ENCODE peak calls at places on chromosomes 3 and 15, in nine cellular contexts. One of them, this sample, is unnamed.

GRCh38 chr3:184663756-184664155 is 48.1 kb downstream of the MAGEF1 start:
- DNase-seq in HTR-8/SVneo: no peak
- DNase-seq in IMR-90: no peak
- DNase-seq in fibroblast of pulmonary artery: no peak
- DNase-seq in CD4-positive, CD25-positive, alpha-beta regulatory T cell: no peak
- DNase-seq in AG20443: peak; percentile 74
- DNase-seq in aorta: no peak
- DNase-seq in stimulated activated CD4-positive, alpha-beta T cell treated with anti-CD3 and anti-CD28 coated beads, Interleukin-12 subunit alpha, Interleukin-12 subunit beta, amount 100 ng/mL, for 4 hours: no peak
- DNase-seq in smooth muscle cell of the brain vasculature: no peak
- DNase-seq in this sample: no peak

GRCh38 chr3:18586076-18586475 is 160.9 kb upstream of the SATB1 start:
- DNase-seq in AG20443: no peak
- DNase-seq in IMR-90: no peak
- DNase-seq in fibroblast of pulmonary artery: no peak
- DNase-seq in stimulated activated CD4-positive, alpha-beta T cell treated with anti-CD3 and anti-CD28 coated beads, Interleukin-12 subunit alpha, Interleukin-12 subunit beta, amount 100 ng/mL, for 4 hours: no peak
- DNase-seq in HTR-8/SVneo: no peak
- DNase-seq in CD4-positive, CD25-positive, alpha-beta regulatory T cell: no peak
- DNase-seq in smooth muscle cell of the brain vasculature: no peak
- DNase-seq in aorta: no peak
- DNase-seq in this sample: no peak

GRCh38 chr3:73086071-73086494 is 24.6 kb downstream of the EBLN2 start:
- DNase-seq in AG20443: peak; percentile 72
- DNase-seq in fibroblast of pulmonary artery: peak; percentile 62
- DNase-seq in CD4-positive, CD25-positive, alpha-beta regulatory T cell: peak; percentile 19
- DNase-seq in IMR-90: peak; percentile 43
- DNase-seq in stimulated activated CD4-positive, alpha-beta T cell treated with anti-CD3 and anti-CD28 coated beads, Interleukin-12 subunit alpha, Interleukin-12 subunit beta, amount 100 ng/mL, for 4 hours: peak; percentile 48
- DNase-seq in aorta: no peak
- DNase-seq in smooth muscle cell of the brain vasculature: no peak
- DNase-seq in HTR-8/SVneo: peak; percentile 53
- DNase-seq in this sample: no peak

GRCh38 chr3:66450389-66451022 is 50.3 kb downstream of the LRIG1 start:
- DNase-seq in aorta: peak; percentile 64
- DNase-seq in stimulated activated CD4-positive, alpha-beta T cell treated with anti-CD3 and anti-CD28 coated beads, Interleukin-12 subunit alpha, Interleukin-12 subunit beta, amount 100 ng/mL, for 4 hours: no peak
- DNase-seq in AG20443: peak; percentile 74
- DNase-seq in CD4-positive, CD25-positive, alpha-beta regulatory T cell: no peak
- DNase-seq in smooth muscle cell of the brain vasculature: no peak
- DNase-seq in IMR-90: peak; percentile 76
- DNase-seq in HTR-8/SVneo: no peak
- DNase-seq in fibroblast of pulmonary artery: peak; percentile 79
- DNase-seq in this sample: no peak

GRCh38 chr3:65786891-65787290 is 251.8 kb downstream of the MAGI1 start:
- DNase-seq in smooth muscle cell of the brain vasculature: no peak
- DNase-seq in stimulated activated CD4-positive, alpha-beta T cell treated with anti-CD3 and anti-CD28 coated beads, Interleukin-12 subunit alpha, Interleukin-12 subunit beta, amount 100 ng/mL, for 4 hours: no peak
- DNase-seq in fibroblast of pulmonary artery: no peak
- DNase-seq in AG20443: no peak
- DNase-seq in IMR-90: no peak
- DNase-seq in HTR-8/SVneo: no peak
- DNase-seq in aorta: no peak
- DNase-seq in CD4-positive, CD25-positive, alpha-beta regulatory T cell: no peak
- DNase-seq in this sample: no peak

GRCh38 chr3:125278155-125278554 is 65.6 kb upstream of the SLC12A8 start:
- DNase-seq in AG20443: no peak
- DNase-seq in stimulated activated CD4-positive, alpha-beta T cell treated with anti-CD3 and anti-CD28 coated beads, Interleukin-12 subunit alpha, Interleukin-12 subunit beta, amount 100 ng/mL, for 4 hours: no peak
- DNase-seq in CD4-positive, CD25-positive, alpha-beta regulatory T cell: no peak
- DNase-seq in fibroblast of pulmonary artery: no peak
- DNase-seq in HTR-8/SVneo: no peak
- DNase-seq in aorta: no peak
- DNase-seq in IMR-90: no peak
- DNase-seq in smooth muscle cell of the brain vasculature: no peak
- DNase-seq in this sample: no peak

GRCh38 chr3:172946061-172946460 is 195.0 kb downstream of the SPATA16 start:
- DNase-seq in smooth muscle cell of the brain vasculature: no peak
- DNase-seq in fibroblast of pulmonary artery: no peak
- DNase-seq in IMR-90: no peak
- DNase-seq in AG20443: no peak
- DNase-seq in aorta: no peak
- DNase-seq in stimulated activated CD4-positive, alpha-beta T cell treated with anti-CD3 and anti-CD28 coated beads, Interleukin-12 subunit alpha, Interleukin-12 subunit beta, amount 100 ng/mL, for 4 hours: no peak
- DNase-seq in HTR-8/SVneo: no peak
- DNase-seq in CD4-positive, CD25-positive, alpha-beta regulatory T cell: no peak
- DNase-seq in this sample: no peak

GRCh38 chr3:50370594-50370993 is 11.3 kb upstream of the TMEM115 start:
- DNase-seq in CD4-positive, CD25-positive, alpha-beta regulatory T cell: no peak
- DNase-seq in stimulated activated CD4-positive, alpha-beta T cell treated with anti-CD3 and anti-CD28 coated beads, Interleukin-12 subunit alpha, Interleukin-12 subunit beta, amount 100 ng/mL, for 4 hours: no peak
- DNase-seq in aorta: no peak
- DNase-seq in AG20443: no peak
- DNase-seq in fibroblast of pulmonary artery: peak; percentile 54
- DNase-seq in smooth muscle cell of the brain vasculature: no peak
- DNase-seq in HTR-8/SVneo: no peak
- DNase-seq in IMR-90: peak; percentile 23
- DNase-seq in this sample: no peak

GRCh38 chr3:63992461-63993209 is 30.7 kb downstream of the PSMD6 start:
- DNase-seq in CD4-positive, CD25-positive, alpha-beta regulatory T cell: no peak
- DNase-seq in aorta: no peak
- DNase-seq in HTR-8/SVneo: no peak
- DNase-seq in AG20443: no peak
- DNase-seq in fibroblast of pulmonary artery: no peak
- DNase-seq in smooth muscle cell of the brain vasculature: no peak
- DNase-seq in stimulated activated CD4-positive, alpha-beta T cell treated with anti-CD3 and anti-CD28 coated beads, Interleukin-12 subunit alpha, Interleukin-12 subunit beta, amount 100 ng/mL, for 4 hours: no peak
- DNase-seq in IMR-90: no peak
- DNase-seq in this sample: no peak

GRCh38 chr15:58440922-58441321 is 9.1 kb downstream of the LIPC start:
- DNase-seq in aorta: no peak
- DNase-seq in smooth muscle cell of the brain vasculature: no peak
- DNase-seq in stimulated activated CD4-positive, alpha-beta T cell treated with anti-CD3 and anti-CD28 coated beads, Interleukin-12 subunit alpha, Interleukin-12 subunit beta, amount 100 ng/mL, for 4 hours: no peak
- DNase-seq in AG20443: no peak
- DNase-seq in CD4-positive, CD25-positive, alpha-beta regulatory T cell: no peak
- DNase-seq in IMR-90: no peak
- DNase-seq in HTR-8/SVneo: no peak
- DNase-seq in fibroblast of pulmonary artery: no peak
- DNase-seq in this sample: no peak

GRCh38 chr15:79067434-79067833 is 23.1 kb downstream of the RASGRF1 start:
- DNase-seq in smooth muscle cell of the brain vasculature: no peak
- DNase-seq in aorta: no peak
- DNase-seq in AG20443: no peak
- DNase-seq in IMR-90: no peak
- DNase-seq in fibroblast of pulmonary artery: no peak
- DNase-seq in HTR-8/SVneo: no peak
- DNase-seq in stimulated activated CD4-positive, alpha-beta T cell treated with anti-CD3 and anti-CD28 coated beads, Interleukin-12 subunit alpha, Interleukin-12 subunit beta, amount 100 ng/mL, for 4 hours: no peak
- DNase-seq in CD4-positive, CD25-positive, alpha-beta regulatory T cell: no peak
- DNase-seq in this sample: no peak

GRCh38 chr15:57559875-57560274 is 31.8 kb upstream of the MYZAP start:
- DNase-seq in HTR-8/SVneo: peak; percentile 49
- DNase-seq in IMR-90: no peak
- DNase-seq in fibroblast of pulmonary artery: peak; percentile 57
- DNase-seq in AG20443: peak; percentile 74
- DNase-seq in smooth muscle cell of the brain vasculature: no peak
- DNase-seq in CD4-positive, CD25-positive, alpha-beta regulatory T cell: peak; percentile 39
- DNase-seq in aorta: peak; percentile 70
- DNase-seq in stimulated activated CD4-positive, alpha-beta T cell treated with anti-CD3 and anti-CD28 coated beads, Interleukin-12 subunit alpha, Interleukin-12 subunit beta, amount 100 ng/mL, for 4 hours: peak; percentile 71
- DNase-seq in this sample: no peak

GRCh38 chr15:49627407-49627877 is 6.6 kb downstream of the DTWD1 start:
- DNase-seq in aorta: no peak
- DNase-seq in fibroblast of pulmonary artery: peak; percentile 71
- DNase-seq in smooth muscle cell of the brain vasculature: no peak
- DNase-seq in HTR-8/SVneo: peak; percentile 10
- DNase-seq in AG20443: peak; percentile 28
- DNase-seq in CD4-positive, CD25-positive, alpha-beta regulatory T cell: no peak
- DNase-seq in IMR-90: peak; percentile 96
- DNase-seq in stimulated activated CD4-positive, alpha-beta T cell treated with anti-CD3 and anti-CD28 coated beads, Interleukin-12 subunit alpha, Interleukin-12 subunit beta, amount 100 ng/mL, for 4 hours: no peak
- DNase-seq in this sample: no peak

GRCh38 chr15:57333487-57333886 is 42.8 kb upstream of the CGNL1 start:
- DNase-seq in HTR-8/SVneo: no peak
- DNase-seq in fibroblast of pulmonary artery: peak; percentile 54
- DNase-seq in aorta: no peak
- DNase-seq in AG20443: no peak
- DNase-seq in stimulated activated CD4-positive, alpha-beta T cell treated with anti-CD3 and anti-CD28 coated beads, Interleukin-12 subunit alpha, Interleukin-12 subunit beta, amount 100 ng/mL, for 4 hours: no peak
- DNase-seq in IMR-90: peak; percentile 30
- DNase-seq in CD4-positive, CD25-positive, alpha-beta regulatory T cell: no peak
- DNase-seq in smooth muscle cell of the brain vasculature: no peak
- DNase-seq in this sample: no peak

GRCh38 chr3:178083906-178084823 is 452.1 kb upstream of the KCNMB2 start:
- DNase-seq in IMR-90: no peak
- DNase-seq in CD4-positive, CD25-positive, alpha-beta regulatory T cell: no peak
- DNase-seq in aorta: no peak
- DNase-seq in fibroblast of pulmonary artery: peak; percentile 60
- DNase-seq in HTR-8/SVneo: no peak
- DNase-seq in stimulated activated CD4-positive, alpha-beta T cell treated with anti-CD3 and anti-CD28 coated beads, Interleukin-12 subunit alpha, Interleukin-12 subunit beta, amount 100 ng/mL, for 4 hours: no peak
- DNase-seq in smooth muscle cell of the brain vasculature: no peak
- DNase-seq in AG20443: peak; percentile 23
- DNase-seq in this sample: no peak

GRCh38 chr3:154244644-154245043 is 79.6 kb downstream of the DHX36 start:
- DNase-seq in AG20443: peak; percentile 14
- DNase-seq in stimulated activated CD4-positive, alpha-beta T cell treated with anti-CD3 and anti-CD28 coated beads, Interleukin-12 subunit alpha, Interleukin-12 subunit beta, amount 100 ng/mL, for 4 hours: no peak
- DNase-seq in IMR-90: peak; percentile 61
- DNase-seq in fibroblast of pulmonary artery: peak; percentile 75
- DNase-seq in CD4-positive, CD25-positive, alpha-beta regulatory T cell: no peak
- DNase-seq in aorta: no peak
- DNase-seq in smooth muscle cell of the brain vasculature: no peak
- DNase-seq in HTR-8/SVneo: no peak
- DNase-seq in this sample: no peak

GRCh38 chr3:72345237-72345878 is 502.9 kb downstream of the SHQ1 start:
- DNase-seq in AG20443: no peak
- DNase-seq in aorta: no peak
- DNase-seq in fibroblast of pulmonary artery: no peak
- DNase-seq in HTR-8/SVneo: no peak
- DNase-seq in stimulated activated CD4-positive, alpha-beta T cell treated with anti-CD3 and anti-CD28 coated beads, Interleukin-12 subunit alpha, Interleukin-12 subunit beta, amount 100 ng/mL, for 4 hours: no peak
- DNase-seq in smooth muscle cell of the brain vasculature: no peak
- DNase-seq in CD4-positive, CD25-positive, alpha-beta regulatory T cell: no peak
- DNase-seq in IMR-90: no peak
- DNase-seq in this sample: no peak

GRCh38 chr15:81336568-81336967 is 12.6 kb upstream of the STARD5 start:
- DNase-seq in smooth muscle cell of the brain vasculature: no peak
- DNase-seq in aorta: no peak
- DNase-seq in fibroblast of pulmonary artery: peak; percentile 58
- DNase-seq in CD4-positive, CD25-positive, alpha-beta regulatory T cell: peak; percentile 14
- DNase-seq in stimulated activated CD4-positive, alpha-beta T cell treated with anti-CD3 and anti-CD28 coated beads, Interleukin-12 subunit alpha, Interleukin-12 subunit beta, amount 100 ng/mL, for 4 hours: peak; percentile 30
- DNase-seq in AG20443: no peak
- DNase-seq in IMR-90: peak; percentile 44
- DNase-seq in HTR-8/SVneo: no peak
- DNase-seq in this sample: no peak

GRCh38 chr3:194908972-194909371 is 223.3 kb downstream of the FAM43A start:
- DNase-seq in HTR-8/SVneo: no peak
- DNase-seq in fibroblast of pulmonary artery: no peak
- DNase-seq in stimulated activated CD4-positive, alpha-beta T cell treated with anti-CD3 and anti-CD28 coated beads, Interleukin-12 subunit alpha, Interleukin-12 subunit beta, amount 100 ng/mL, for 4 hours: no peak
- DNase-seq in aorta: no peak
- DNase-seq in CD4-positive, CD25-positive, alpha-beta regulatory T cell: no peak
- DNase-seq in AG20443: peak; percentile 51
- DNase-seq in smooth muscle cell of the brain vasculature: no peak
- DNase-seq in IMR-90: no peak
- DNase-seq in this sample: no peak

GRCh38 chr15:42058791-42059190 is 35.6 kb downstream of the PLA2G4D start:
- DNase-seq in fibroblast of pulmonary artery: no peak
- DNase-seq in HTR-8/SVneo: no peak
- DNase-seq in AG20443: no peak
- DNase-seq in CD4-positive, CD25-positive, alpha-beta regulatory T cell: no peak
- DNase-seq in smooth muscle cell of the brain vasculature: no peak
- DNase-seq in stimulated activated CD4-positive, alpha-beta T cell treated with anti-CD3 and anti-CD28 coated beads, Interleukin-12 subunit alpha, Interleukin-12 subunit beta, amount 100 ng/mL, for 4 hours: no peak
- DNase-seq in IMR-90: no peak
- DNase-seq in aorta: no peak
- DNase-seq in this sample: no peak

GRCh38 chr3:122355612-122356011 is 27.4 kb downstream of the MIX23 start:
- DNase-seq in fibroblast of pulmonary artery: no peak
- DNase-seq in HTR-8/SVneo: no peak
- DNase-seq in CD4-positive, CD25-positive, alpha-beta regulatory T cell: no peak
- DNase-seq in IMR-90: no peak
- DNase-seq in AG20443: no peak
- DNase-seq in smooth muscle cell of the brain vasculature: no peak
- DNase-seq in aorta: no peak
- DNase-seq in stimulated activated CD4-positive, alpha-beta T cell treated with anti-CD3 and anti-CD28 coated beads, Interleukin-12 subunit alpha, Interleukin-12 subunit beta, amount 100 ng/mL, for 4 hours: no peak
- DNase-seq in this sample: no peak

GRCh38 chr15:59349715-59350420 is 22.8 kb downstream of the MYO1E start:
- DNase-seq in stimulated activated CD4-positive, alpha-beta T cell treated with anti-CD3 and anti-CD28 coated beads, Interleukin-12 subunit alpha, Interleukin-12 subunit beta, amount 100 ng/mL, for 4 hours: no peak
- DNase-seq in HTR-8/SVneo: peak; percentile 88
- DNase-seq in smooth muscle cell of the brain vasculature: peak; percentile 33
- DNase-seq in IMR-90: peak; percentile 94
- DNase-seq in AG20443: peak; percentile 91
- DNase-seq in aorta: no peak
- DNase-seq in fibroblast of pulmonary artery: peak; percentile 90
- DNase-seq in CD4-positive, CD25-positive, alpha-beta regulatory T cell: no peak
- DNase-seq in this sample: peak; percentile 65

GRCh38 chr15:70976856-70977255 is 84.2 kb downstream of the LRRC49 start:
- DNase-seq in aorta: no peak
- DNase-seq in smooth muscle cell of the brain vasculature: no peak
- DNase-seq in AG20443: peak; percentile 16
- DNase-seq in IMR-90: peak; percentile 87
- DNase-seq in stimulated activated CD4-positive, alpha-beta T cell treated with anti-CD3 and anti-CD28 coated beads, Interleukin-12 subunit alpha, Interleukin-12 subunit beta, amount 100 ng/mL, for 4 hours: no peak
- DNase-seq in fibroblast of pulmonary artery: peak; percentile 54
- DNase-seq in CD4-positive, CD25-positive, alpha-beta regulatory T cell: no peak
- DNase-seq in HTR-8/SVneo: peak; percentile 35
- DNase-seq in this sample: no peak

GRCh38 chr3:108914774-108915641 is 38.7 kb downstream of the GUCA1C start:
- DNase-seq in CD4-positive, CD25-positive, alpha-beta regulatory T cell: peak; percentile 46
- DNase-seq in HTR-8/SVneo: peak; percentile 67
- DNase-seq in smooth muscle cell of the brain vasculature: peak; percentile 10
- DNase-seq in aorta: no peak
- DNase-seq in fibroblast of pulmonary artery: peak; percentile 75
- DNase-seq in stimulated activated CD4-positive, alpha-beta T cell treated with anti-CD3 and anti-CD28 coated beads, Interleukin-12 subunit alpha, Interleukin-12 subunit beta, amount 100 ng/mL, for 4 hours: peak; percentile 39
- DNase-seq in AG20443: peak; percentile 70
- DNase-seq in IMR-90: peak; percentile 63
- DNase-seq in this sample: peak; percentile 49

GRCh38 chr15:40106203-40107161 is 2.2 kb downstream of the BMF start:
- DNase-seq in AG20443: peak; percentile 48
- DNase-seq in IMR-90: peak; percentile 49
- DNase-seq in fibroblast of pulmonary artery: peak; percentile 88
- DNase-seq in HTR-8/SVneo: no peak
- DNase-seq in CD4-positive, CD25-positive, alpha-beta regulatory T cell: no peak
- DNase-seq in aorta: peak; percentile 81
- DNase-seq in smooth muscle cell of the brain vasculature: no peak
- DNase-seq in stimulated activated CD4-positive, alpha-beta T cell treated with anti-CD3 and anti-CD28 coated beads, Interleukin-12 subunit alpha, Interleukin-12 subunit beta, amount 100 ng/mL, for 4 hours: no peak
- DNase-seq in this sample: no peak

GRCh38 chr3:34394978-34395748 is 596.7 kb downstream of the PDCD6IP start:
- DNase-seq in HTR-8/SVneo: no peak
- DNase-seq in fibroblast of pulmonary artery: no peak
- DNase-seq in aorta: no peak
- DNase-seq in AG20443: no peak
- DNase-seq in CD4-positive, CD25-positive, alpha-beta regulatory T cell: no peak
- DNase-seq in smooth muscle cell of the brain vasculature: no peak
- DNase-seq in stimulated activated CD4-positive, alpha-beta T cell treated with anti-CD3 and anti-CD28 coated beads, Interleukin-12 subunit alpha, Interleukin-12 subunit beta, amount 100 ng/mL, for 4 hours: no peak
- DNase-seq in IMR-90: no peak
- DNase-seq in this sample: no peak

GRCh38 chr3:181103605-181104004 is 114.1 kb upstream of the DNAJC19 start:
- DNase-seq in stimulated activated CD4-positive, alpha-beta T cell treated with anti-CD3 and anti-CD28 coated beads, Interleukin-12 subunit alpha, Interleukin-12 subunit beta, amount 100 ng/mL, for 4 hours: no peak
- DNase-seq in smooth muscle cell of the brain vasculature: no peak
- DNase-seq in CD4-positive, CD25-positive, alpha-beta regulatory T cell: no peak
- DNase-seq in HTR-8/SVneo: no peak
- DNase-seq in aorta: no peak
- DNase-seq in AG20443: no peak
- DNase-seq in fibroblast of pulmonary artery: peak; percentile 1
- DNase-seq in IMR-90: no peak
- DNase-seq in this sample: peak; percentile 7